ENCODE peak calls at places on chromosomes 16 and 17, in eight cellular contexts. U is left ventricle myocardium inferior, E is hypothalamus, W is body of pancreas, M is Peyer's patch, T is NCI-H2171, Q is GM20000, R is B cell. O is an unnamed sample.
A peak's percentile ranks its signal among the peaks of the same experiment; 100 is the strongest.

GRCh38 chr17:27381007-27381501 is 75.2 kb upstream of the KSR1 start:
- DNase-seq in T (peak; percentile 51), R (peak; percentile 73), Q (peak; percentile 85), M (peak; percentile 75), U (peak; percentile 66), E (peak; percentile 41), W (peak; percentile 39), O (peak; percentile 78)

GRCh38 chr16:68365167-68365817 is 54.5 kb downstream of the PRMT7 start:
- DNase-seq in Q (no peak), R (no peak), E (no peak), W (no peak), M (no peak), T (no peak), U (peak; percentile 41), O (peak; percentile 50)

GRCh38 chr17:47275245-47275984 is 21.8 kb downstream of the ITGB3 start:
- DNase-seq in U (peak; percentile 93), E (no peak), Q (no peak), W (peak; percentile 65), R (no peak), T (no peak), M (peak; percentile 63), O (peak; percentile 89)

GRCh38 chr16:29674188-29674587 is 4.8 kb upstream of the QPRT start:
- DNase-seq in Q (no peak), W (peak; percentile 26), E (peak; percentile 70), M (peak; percentile 62), R (no peak), T (no peak), U (peak; percentile 39), O (peak; percentile 50)

GRCh38 chr17:6575596-6575988 is 19.2 kb upstream of the PITPNM3 start:
- DNase-seq in U (no peak), T (no peak), E (no peak), W (no peak), M (no peak), R (no peak), Q (no peak), O (no peak)

GRCh38 chr17:64706224-64707076 is 44.3 kb upstream of the SMURF2 start:
- DNase-seq in E (no peak), Q (no peak), T (no peak), W (no peak), U (no peak), M (peak; percentile 66), R (no peak), O (no peak)

GRCh38 chr17:65559802-65560627 is 1.4 kb downstream of the AXIN2 start:
- DNase-seq in T (no peak), Q (peak; percentile 62), E (peak; percentile 28), R (no peak), M (peak; percentile 62), W (no peak), U (peak; percentile 41), O (peak; percentile 66)

GRCh38 chr16:27778926-27779570 is 229.1 kb downstream of the KATNIP start:
- DNase-seq in U (no peak), R (no peak), Q (no peak), T (no peak), M (no peak), E (peak; percentile 44), W (no peak), O (no peak)

GRCh38 chr17:30332057-30332542 is 1.8 kb downstream of the TMIGD1 start:
- DNase-seq in U (no peak), R (no peak), M (no peak), E (no peak), T (no peak), Q (peak; percentile 23), W (no peak), O (no peak)

O was measured in heart left ventricle.